ENCODE peak calls at places on chromosomes 1 and 21, in five cellular contexts. A is Right ventricle myocardium inferior; Y is activated T-cell treated with anti-CD3 and anti-CD28 coated beads for 48 hours; N is NCI-H1092; W is activated naive CD8-positive, alpha-beta T cell treated with anti-CD3 and anti-CD28 coated beads, Interleukin-2, amount 50 U/mL, for 24 hours. K is an unnamed sample.

GRCh38 chr1:114310771-114311251 is 157.1 kb upstream of the SYT6 start:
- DNase-seq in W (no peak), A (no peak), Y (no peak), N (no peak), K (no peak)

GRCh38 chr1:230309646-230310177 is 116.4 kb downstream of the PGBD5 start:
- DNase-seq in Y (no peak), A (no peak), W (no peak), N (no peak), K (no peak)

GRCh38 chr1:12634696-12635202 is 9.1 kb upstream of the AADACL4 start:
- DNase-seq in Y (no peak), A (peak; percentile 73), N (no peak), W (no peak), K (no peak)

GRCh38 chr1:8396083-8396911 is 78.4 kb downstream of the SLC45A1 start:
- DNase-seq in W (no peak), Y (no peak), A (no peak), N (no peak), K (no peak)

GRCh38 chr1:108716437-108717230 is 3.9 kb downstream of the FNDC7 start:
- DNase-seq in W (no peak), Y (no peak), A (no peak), N (no peak), K (no peak)

GRCh38 chr1:18302788-18303413 is 177.8 kb upstream of the KLHDC7A start:
- DNase-seq in Y (peak; percentile 7), N (no peak), A (no peak), W (peak; percentile 9), K (no peak)

GRCh38 chr1:23577056-23577985 is 18.0 kb upstream of the ID3 start:
- DNase-seq in N (no peak), W (peak; percentile 55), A (no peak), Y (no peak), K (no peak)

GRCh38 chr21:25708467-25709065 is 26.1 kb downstream of the ATP5PF start:
- DNase-seq in Y (peak; percentile 12), W (peak; percentile 39), A (no peak), N (peak; percentile 8), K (no peak)

GRCh38 chr1:182786223-182787001 is 3.2 kb upstream of the NPL start:
- DNase-seq in A (no peak), Y (peak; percentile 52), N (peak; percentile 49), W (peak; percentile 63), K (no peak)

GRCh38 chr1:84632975-84633427 is 57.3 kb downstream of the SSX2IP start:
- DNase-seq in N (no peak), W (no peak), Y (no peak), A (no peak), K (no peak)

GRCh38 chr1:246638941-246639655 is 72.8 kb downstream of the CNST start:
- DNase-seq in A (no peak), W (no peak), Y (no peak), N (no peak), K (no peak)

GRCh38 chr1:236069796-236070195 is 4.9 kb upstream of the NID1 start:
- DNase-seq in Y (no peak), A (no peak), W (no peak), N (no peak), K (no peak)

GRCh38 chr1:53967409-53968124 is 21.4 kb downstream of the LRRC42 start:
- DNase-seq in W (no peak), Y (no peak), N (no peak), A (no peak), K (no peak)

GRCh38 chr1:170010443-170010842 is 64.1 kb downstream of the KIFAP3 start:
- DNase-seq in N (peak; percentile 16), Y (no peak), W (peak; percentile 5), A (no peak), K (no peak)

GRCh38 chr1:194419721-194420120 is 1233.3 kb upstream of the B3GALT2 start:
- DNase-seq in A (no peak), W (no peak), N (no peak), Y (no peak), K (no peak)

GRCh38 chr1:169794530-169795416 is at the start of gene METTL18:
- DNase-seq in N (peak; percentile 96), W (peak; percentile 89), Y (peak; percentile 87), A (peak; percentile 93), K (peak; percentile 86)

GRCh38 chr1:58524353-58524945 is 22.1 kb downstream of the OMA1 start:
- DNase-seq in W (no peak), A (no peak), N (no peak), Y (no peak), K (no peak)

GRCh38 chr1:63813829-63814277 is 40.0 kb downstream of the ROR1 start:
- DNase-seq in W (no peak), A (no peak), Y (no peak), N (no peak), K (no peak)

GRCh38 chr1:220226752-220227151 is 45.5 kb downstream of the RAB3GAP2 start:
- DNase-seq in A (no peak), N (no peak), Y (no peak), W (no peak), K (no peak)

GRCh38 chr21:44653123-44653522 is 1.3 kb downstream of the KRTAP12-4 start:
- DNase-seq in Y (no peak), A (no peak), N (no peak), W (no peak), K (no peak)

GRCh38 chr21:25080706-25081495 is 526.4 kb downstream of the MRPL39 start:
- DNase-seq in N (no peak), A (no peak), Y (no peak), W (no peak), K (no peak)

GRCh38 chr1:12376236-12377064 is 146.6 kb downstream of the VPS13D start:
- DNase-seq in Y (no peak), A (no peak), W (no peak), N (no peak), K (no peak)

GRCh38 chr1:85623061-85623471 is 42.5 kb downstream of the CCN1 start:
- DNase-seq in A (no peak), N (no peak), W (no peak), Y (no peak), K (no peak)

GRCh38 chr21:45224189-45224938 is 63.3 kb downstream of the POFUT2 start:
- DNase-seq in Y (no peak), W (no peak), A (no peak), N (no peak), K (no peak)

K was measured in iPS DF 19.7.